ENCODE peak calls at places on chromosome 19, in seven cellular contexts. D, M, O, F, W, H and X are unnamed samples.

GRCh38 chr19:39053276-39054090 is 21.1 kb upstream of the FBXO27 start:
- DNase-seq in W (no peak), M (no peak), H (no peak), F (peak), O (no peak), D (no peak), X (no peak)

GRCh38 chr19:13831560-13832056 is 36.4 kb downstream of the ZSWIM4 start:
- DNase-seq in F (no peak), O (no peak), W (no peak), H (no peak), D (no peak), M (no peak), X (no peak)

GRCh38 chr19:51489113-51489512 is 10.8 kb downstream of the CEACAM18 start:
- DNase-seq in H (no peak), D (no peak), O (no peak), W (no peak), M (no peak), F (no peak), X (no peak)

GRCh38 chr19:11984986-11985385 is 20.1 kb downstream of the ZNF763 start:
- DNase-seq in H (peak), D (no peak), W (no peak), O (no peak), F (no peak), M (no peak), X (no peak)

GRCh38 chr19:7497292-7497691 is 8.5 kb upstream of the PEX11G start:
- DNase-seq in F (no peak), O (no peak), W (no peak), D (no peak), M (no peak), H (no peak), X (no peak)

GRCh38 chr19:55258476-55258827 is 365 bp downstream of the PPP6R1 start:
- DNase-seq in W (peak), F (peak), M (peak), D (no peak), O (no peak), H (no peak), X (no peak)

GRCh38 chr19:40705362-40705651 is 11.4 kb downstream of the COQ8B start:
- DNase-seq in M (no peak), H (no peak), W (peak), O (no peak), F (no peak), D (no peak), X (no peak)

GRCh38 chr19:6969490-6969889 is 51.7 kb downstream of the MBD3L2B start:
- DNase-seq in W (no peak), D (no peak), F (no peak), H (no peak), M (no peak), O (no peak), X (no peak)

GRCh38 chr19:51460164-51460992 is 2.1 kb upstream of the SIGLEC8 start:
- DNase-seq in W (no peak), O (no peak), M (no peak), F (no peak), D (no peak), H (peak), X (peak)

GRCh38 chr19:35288331-35288730 is 3.6 kb upstream of the MAG start:
- DNase-seq in D (no peak), W (no peak), M (no peak), F (no peak), O (no peak), H (no peak), X (no peak)

GRCh38 chr19:5080030-5080644 is 111.2 kb downstream of the KDM4B start:
- DNase-seq in W (no peak), D (no peak), M (no peak), H (peak), F (no peak), O (no peak), X (no peak)

GRCh38 chr19:17936379-17936778 is 3.6 kb downstream of the CCDC124 start:
- DNase-seq in M (no peak), O (no peak), D (no peak), W (no peak), F (no peak), H (no peak), X (no peak)

GRCh38 chr19:10404888-10405808 is 1.8 kb upstream of the CDC37 start:
- DNase-seq in H (no peak), W (no peak), O (no peak), M (no peak), D (no peak), F (no peak), X (no peak)

GRCh38 chr19:48499352-48500090 is 12.1 kb downstream of the LMTK3 start:
- DNase-seq in O (no peak), M (no peak), H (no peak), W (no peak), F (no peak), D (no peak), X (no peak)

GRCh38 chr19:17680235-17680722 is 7.9 kb downstream of the UNC13A start:
- DNase-seq in M (peak), D (no peak), O (peak), W (peak), F (no peak), H (no peak), X (no peak)

GRCh38 chr19:47429140-47429793 is 9.9 kb upstream of the MEIS3 start:
- DNase-seq in M (no peak), H (no peak), D (no peak), F (no peak), W (no peak), O (no peak), X (no peak)